ENCODE peak calls at places on chromosomes 13 and 19, in eight cellular contexts. One of them, this sample, is unnamed.

GRCh38 chr19:49390978-49391304 is 2.9 kb downstream of the KASH5 start:
- DNase-seq in RWPE2: no peak
- DNase-seq in lower lobe of right lung: no peak
- DNase-seq in mammary epithelial cell: no peak
- DNase-seq in BE2C: no peak
- DNase-seq in heart left ventricle: no peak
- DNase-seq in esophagus squamous epithelium: no peak
- DNase-seq in tibial artery: no peak
- DNase-seq in this sample: no peak

GRCh38 chr19:2394054-2394668 is 33.2 kb downstream of the TIMM13 start:
- DNase-seq in RWPE2: no peak
- DNase-seq in BE2C: no peak
- DNase-seq in esophagus squamous epithelium: no peak
- DNase-seq in heart left ventricle: no peak
- DNase-seq in tibial artery: no peak
- DNase-seq in mammary epithelial cell: no peak
- DNase-seq in lower lobe of right lung: no peak
- DNase-seq in this sample: no peak

GRCh38 chr19:46863818-46864629 is 3.2 kb downstream of the ARHGAP35 start:
- DNase-seq in lower lobe of right lung: peak; percentile 70
- DNase-seq in mammary epithelial cell: peak; percentile 79
- DNase-seq in esophagus squamous epithelium: no peak
- DNase-seq in BE2C: peak; percentile 34
- DNase-seq in heart left ventricle: no peak
- DNase-seq in RWPE2: peak; percentile 77
- DNase-seq in tibial artery: no peak
- DNase-seq in this sample: no peak

GRCh38 chr19:13102666-13103584 is at the start of gene LYL1:
- DNase-seq in tibial artery: peak; percentile 86
- DNase-seq in BE2C: peak; percentile 89
- DNase-seq in mammary epithelial cell: no peak
- DNase-seq in heart left ventricle: peak; percentile 92
- DNase-seq in esophagus squamous epithelium: no peak
- DNase-seq in lower lobe of right lung: peak; percentile 89
- DNase-seq in RWPE2: no peak
- DNase-seq in this sample: peak; percentile 75

GRCh38 chr13:114110091-114110829 is 22.2 kb downstream of the RASA3 start:
- DNase-seq in RWPE2: peak; percentile 58
- DNase-seq in mammary epithelial cell: no peak
- DNase-seq in lower lobe of right lung: peak; percentile 78
- DNase-seq in BE2C: peak; percentile 52
- DNase-seq in heart left ventricle: no peak
- DNase-seq in esophagus squamous epithelium: no peak
- DNase-seq in tibial artery: peak; percentile 66
- DNase-seq in this sample: no peak

GRCh38 chr13:30552567-30552966 is 65.2 kb upstream of the USPL1 start:
- DNase-seq in heart left ventricle: no peak
- DNase-seq in RWPE2: no peak
- DNase-seq in lower lobe of right lung: no peak
- DNase-seq in esophagus squamous epithelium: no peak
- DNase-seq in BE2C: no peak
- DNase-seq in mammary epithelial cell: no peak
- DNase-seq in tibial artery: no peak
- DNase-seq in this sample: no peak

GRCh38 chr13:30608364-30608763 is 9.4 kb upstream of the USPL1 start:
- DNase-seq in BE2C: no peak
- DNase-seq in esophagus squamous epithelium: no peak
- DNase-seq in lower lobe of right lung: no peak
- DNase-seq in heart left ventricle: no peak
- DNase-seq in RWPE2: no peak
- DNase-seq in tibial artery: no peak
- DNase-seq in mammary epithelial cell: no peak
- DNase-seq in this sample: no peak

GRCh38 chr13:20492641-20493040 is 33.0 kb downstream of the CRYL1 start:
- DNase-seq in heart left ventricle: no peak
- DNase-seq in esophagus squamous epithelium: no peak
- DNase-seq in lower lobe of right lung: no peak
- DNase-seq in RWPE2: no peak
- DNase-seq in mammary epithelial cell: peak; percentile 45
- DNase-seq in BE2C: peak; percentile 35
- DNase-seq in tibial artery: no peak
- DNase-seq in this sample: peak; percentile 53

GRCh38 chr19:5567360-5567970 is at the start of gene TINCR:
- DNase-seq in heart left ventricle: no peak
- DNase-seq in tibial artery: no peak
- DNase-seq in mammary epithelial cell: no peak
- DNase-seq in BE2C: peak; percentile 54
- DNase-seq in esophagus squamous epithelium: no peak
- DNase-seq in lower lobe of right lung: no peak
- DNase-seq in RWPE2: no peak
- DNase-seq in this sample: peak; percentile 56

GRCh38 chr19:6821639-6822310 is 49.3 kb downstream of the VAV1 start:
- DNase-seq in mammary epithelial cell: no peak
- DNase-seq in tibial artery: peak; percentile 43
- DNase-seq in heart left ventricle: no peak
- DNase-seq in RWPE2: no peak
- DNase-seq in lower lobe of right lung: peak; percentile 34
- DNase-seq in esophagus squamous epithelium: no peak
- DNase-seq in BE2C: no peak
- DNase-seq in this sample: no peak

GRCh38 chr13:45596800-45597484 is 18.6 kb downstream of the ERICH6B start:
- DNase-seq in mammary epithelial cell: no peak
- DNase-seq in tibial artery: no peak
- DNase-seq in BE2C: no peak
- DNase-seq in heart left ventricle: no peak
- DNase-seq in esophagus squamous epithelium: no peak
- DNase-seq in lower lobe of right lung: no peak
- DNase-seq in RWPE2: no peak
- DNase-seq in this sample: no peak

GRCh38 chr19:46221981-46222610 is 7.4 kb upstream of the IGFL1 start:
- DNase-seq in BE2C: no peak
- DNase-seq in mammary epithelial cell: peak; percentile 90
- DNase-seq in heart left ventricle: peak; percentile 51
- DNase-seq in RWPE2: peak; percentile 93
- DNase-seq in lower lobe of right lung: peak; percentile 76
- DNase-seq in esophagus squamous epithelium: no peak
- DNase-seq in tibial artery: peak; percentile 82
- DNase-seq in this sample: no peak

GRCh38 chr13:52851153-52851962 is 2.9 kb upstream of the PCDH8 start:
- DNase-seq in mammary epithelial cell: no peak
- DNase-seq in esophagus squamous epithelium: no peak
- DNase-seq in lower lobe of right lung: peak; percentile 50
- DNase-seq in BE2C: peak; percentile 45
- DNase-seq in RWPE2: no peak
- DNase-seq in tibial artery: no peak
- DNase-seq in heart left ventricle: peak; percentile 37
- DNase-seq in this sample: peak; percentile 59

GRCh38 chr19:7894612-7895309 is 6.5 kb downstream of the LRRC8E start:
- DNase-seq in RWPE2: no peak
- DNase-seq in mammary epithelial cell: no peak
- DNase-seq in lower lobe of right lung: peak; percentile 80
- DNase-seq in heart left ventricle: no peak
- DNase-seq in BE2C: no peak
- DNase-seq in esophagus squamous epithelium: no peak
- DNase-seq in tibial artery: no peak
- DNase-seq in this sample: no peak

GRCh38 chr13:79404985-79405384 is 1.1 kb downstream of the RBM26 start:
- DNase-seq in BE2C: no peak
- DNase-seq in esophagus squamous epithelium: no peak
- DNase-seq in mammary epithelial cell: peak; percentile 39
- DNase-seq in RWPE2: no peak
- DNase-seq in lower lobe of right lung: no peak
- DNase-seq in heart left ventricle: no peak
- DNase-seq in tibial artery: no peak
- DNase-seq in this sample: no peak

GRCh38 chr13:94706854-94707399 is 5.4 kb downstream of the SOX21 start:
- DNase-seq in mammary epithelial cell: no peak
- DNase-seq in esophagus squamous epithelium: no peak
- DNase-seq in heart left ventricle: no peak
- DNase-seq in tibial artery: no peak
- DNase-seq in RWPE2: no peak
- DNase-seq in BE2C: no peak
- DNase-seq in lower lobe of right lung: no peak
- DNase-seq in this sample: no peak

GRCh38 chr19:56942749-56943148 is 102.2 kb upstream of the PEG3 start:
- DNase-seq in mammary epithelial cell: peak; percentile 2
- DNase-seq in heart left ventricle: peak; percentile 49
- DNase-seq in BE2C: peak; percentile 30
- DNase-seq in lower lobe of right lung: peak; percentile 65
- DNase-seq in esophagus squamous epithelium: no peak
- DNase-seq in RWPE2: peak; percentile 86
- DNase-seq in tibial artery: peak; percentile 73
- DNase-seq in this sample: no peak

GRCh38 chr13:69423844-69424243 is 683.8 kb upstream of the ATXN8OS start:
- DNase-seq in BE2C: peak; percentile 21
- DNase-seq in esophagus squamous epithelium: no peak
- DNase-seq in lower lobe of right lung: no peak
- DNase-seq in mammary epithelial cell: no peak
- DNase-seq in tibial artery: no peak
- DNase-seq in heart left ventricle: no peak
- DNase-seq in RWPE2: no peak
- DNase-seq in this sample: no peak

GRCh38 chr19:5621945-5622464 is 571 bp downstream of the SAFB2 start:
- DNase-seq in tibial artery: peak; percentile 69
- DNase-seq in esophagus squamous epithelium: no peak
- DNase-seq in RWPE2: no peak
- DNase-seq in mammary epithelial cell: no peak
- DNase-seq in BE2C: peak; percentile 36
- DNase-seq in lower lobe of right lung: no peak
- DNase-seq in heart left ventricle: peak; percentile 33
- DNase-seq in this sample: peak; percentile 15

GRCh38 chr13:77696006-77696862 is 1.3 kb upstream of the SLAIN1 start:
- DNase-seq in RWPE2: no peak
- DNase-seq in BE2C: no peak
- DNase-seq in tibial artery: no peak
- DNase-seq in esophagus squamous epithelium: no peak
- DNase-seq in mammary epithelial cell: no peak
- DNase-seq in lower lobe of right lung: no peak
- DNase-seq in heart left ventricle: no peak
- DNase-seq in this sample: no peak

GRCh38 chr13:113147206-113147605 is 11.2 kb upstream of the PROZ start:
- DNase-seq in mammary epithelial cell: no peak
- DNase-seq in RWPE2: no peak
- DNase-seq in lower lobe of right lung: no peak
- DNase-seq in BE2C: no peak
- DNase-seq in tibial artery: no peak
- DNase-seq in esophagus squamous epithelium: no peak
- DNase-seq in heart left ventricle: no peak
- DNase-seq in this sample: no peak

GRCh38 chr19:39342647-39343305 is 555 bp downstream of the SAMD4B start:
- DNase-seq in heart left ventricle: peak; percentile 39
- DNase-seq in lower lobe of right lung: peak; percentile 61
- DNase-seq in mammary epithelial cell: no peak
- DNase-seq in BE2C: no peak
- DNase-seq in RWPE2: no peak
- DNase-seq in esophagus squamous epithelium: no peak
- DNase-seq in tibial artery: peak; percentile 73
- DNase-seq in this sample: peak; percentile 23

GRCh38 chr13:91058066-91058465 is 289.4 kb upstream of the MIR17HG start:
- DNase-seq in esophagus squamous epithelium: no peak
- DNase-seq in heart left ventricle: no peak
- DNase-seq in tibial artery: no peak
- DNase-seq in RWPE2: no peak
- DNase-seq in lower lobe of right lung: no peak
- DNase-seq in mammary epithelial cell: peak; percentile 6
- DNase-seq in BE2C: no peak
- DNase-seq in this sample: peak; percentile 48

DNA sequence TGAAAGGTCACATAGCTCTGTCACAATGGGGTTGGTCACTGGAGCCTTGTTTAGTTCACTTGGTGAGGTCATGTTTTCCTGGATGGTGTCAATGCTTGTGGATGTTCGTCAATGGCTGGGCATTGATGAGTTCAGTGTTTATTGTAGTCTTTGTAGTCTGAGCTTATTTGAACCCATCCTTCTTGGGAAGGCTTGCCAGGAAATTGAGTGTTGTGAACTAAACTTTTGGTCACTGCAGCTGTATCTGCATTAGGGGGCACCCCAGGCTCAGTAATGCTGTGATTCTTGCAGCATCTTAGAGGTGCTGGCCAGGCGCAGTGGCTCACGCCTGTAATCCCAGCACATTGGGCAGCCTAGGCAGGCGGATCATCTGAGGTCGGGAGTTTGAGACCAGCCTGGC is 22.0 kb downstream of the BLOC1S3 start:
- DNase-seq in RWPE2: no peak
- DNase-seq in heart left ventricle: no peak
- DNase-seq in esophagus squamous epithelium: no peak
- DNase-seq in mammary epithelial cell: peak; percentile 30
- DNase-seq in lower lobe of right lung: no peak
- DNase-seq in BE2C: peak; percentile 51
- DNase-seq in tibial artery: no peak
- DNase-seq in this sample: peak; percentile 65
- TF ChIP-seq CTCF in RWPE2: peak; percentile 45
- TF ChIP-seq CTCF in heart left ventricle: peak; percentile 57
- TF ChIP-seq CTCF in esophagus squamous epithelium: peak; percentile 15
- TF ChIP-seq CTCF in mammary epithelial cell: peak; percentile 39
- TF ChIP-seq CTCF in lower lobe of right lung: peak; percentile 48
- TF ChIP-seq CTCF in BE2C: peak; percentile 49
- TF ChIP-seq CTCF in tibial artery: no peak
- TF ChIP-seq CTCF in this sample: peak; percentile 34

DNA sequence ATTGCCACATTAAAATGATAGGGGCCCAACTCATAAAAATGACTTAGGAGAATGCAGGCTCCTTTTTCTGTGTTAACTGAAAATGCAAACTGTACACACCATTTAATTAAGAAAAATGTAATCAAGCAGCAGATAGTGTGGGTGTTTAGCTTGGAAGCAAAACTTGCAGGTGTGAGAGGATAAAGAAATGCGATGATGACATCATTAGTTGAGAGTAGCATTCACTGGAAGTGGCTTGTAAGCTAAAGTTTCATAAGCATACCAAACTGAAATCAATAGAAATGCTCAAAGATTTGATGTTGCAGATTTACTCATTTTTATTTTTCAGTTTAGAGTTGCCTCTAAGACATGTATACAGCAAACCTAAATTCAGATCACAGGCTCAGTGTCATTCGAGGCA is 86.6 kb downstream of the PRR20E start:
- DNase-seq in lower lobe of right lung: no peak
- DNase-seq in esophagus squamous epithelium: no peak
- DNase-seq in BE2C: no peak
- DNase-seq in mammary epithelial cell: no peak
- DNase-seq in heart left ventricle: no peak
- DNase-seq in tibial artery: no peak
- DNase-seq in RWPE2: no peak
- DNase-seq in this sample: no peak
- H3K9me3 ChIP-seq in lower lobe of right lung: no peaks in the 10 kb centered on the region
- H3K9me3 ChIP-seq in esophagus squamous epithelium: no peaks in the 10 kb centered on the region
- H3K9me3 ChIP-seq in BE2C: no peaks in the 10 kb centered on the region
- H3K9me3 ChIP-seq in mammary epithelial cell: peaks cover 9% of the 10 kb centered on the region
- H3K9me3 ChIP-seq in heart left ventricle: no peaks in the 10 kb centered on the region
- H3K9me3 ChIP-seq in tibial artery: no peaks in the 10 kb centered on the region
- H3K9me3 ChIP-seq in RWPE2: no peaks in the 10 kb centered on the region
- H3K9me3 ChIP-seq in this sample: no peaks in the 10 kb centered on the region

GRCh38 chr13:43797869-43798268 is 11.1 kb upstream of the ENOX1 start:
- DNase-seq in heart left ventricle: no peak
- DNase-seq in mammary epithelial cell: no peak
- DNase-seq in BE2C: no peak
- DNase-seq in lower lobe of right lung: no peak
- DNase-seq in RWPE2: no peak
- DNase-seq in esophagus squamous epithelium: no peak
- DNase-seq in tibial artery: no peak
- DNase-seq in this sample: no peak
- TF ChIP-seq CTCF in heart left ventricle: no peak
- TF ChIP-seq CTCF in mammary epithelial cell: no peak
- TF ChIP-seq CTCF in BE2C: no peak
- TF ChIP-seq CTCF in lower lobe of right lung: no peak
- TF ChIP-seq CTCF in RWPE2: no peak
- TF ChIP-seq CTCF in esophagus squamous epithelium: no peak
- TF ChIP-seq CTCF in tibial artery: no peak
- TF ChIP-seq CTCF in this sample: no peak

GRCh38 chr19:11948646-11949045 is 16.2 kb upstream of the ZNF763 start:
- DNase-seq in esophagus squamous epithelium: no peak
- DNase-seq in BE2C: no peak
- DNase-seq in RWPE2: no peak
- DNase-seq in lower lobe of right lung: no peak
- DNase-seq in heart left ventricle: no peak
- DNase-seq in tibial artery: no peak
- DNase-seq in mammary epithelial cell: no peak
- DNase-seq in this sample: no peak
- H3K9me3 ChIP-seq in esophagus squamous epithelium: peaks cover 100% of the 10 kb centered on the region
- H3K9me3 ChIP-seq in BE2C: peaks cover 18% of the 10 kb centered on the region
- H3K9me3 ChIP-seq in RWPE2: peaks cover 57% of the 10 kb centered on the region
- H3K9me3 ChIP-seq in lower lobe of right lung: peaks cover 99% of the 10 kb centered on the region
- H3K9me3 ChIP-seq in heart left ventricle: peaks cover 93% of the 10 kb centered on the region
- H3K9me3 ChIP-seq in tibial artery: peaks cover 10% of the 10 kb centered on the region
- H3K9me3 ChIP-seq in mammary epithelial cell: peaks cover 92% of the 10 kb centered on the region
- H3K9me3 ChIP-seq in this sample: peaks cover 36% of the 10 kb centered on the region